ENCODE peak calls at places on chromosomes 7 and 10, in six cellular contexts. A is gastrocnemius medialis, D is natural killer cell, C is HCT116, T is mucosa of descending colon, E is lung. Q is an unnamed sample.

GRCh38 chr10:47261121-47261520 is 38.9 kb upstream of the GDF10 start:
- ATAC-seq in A (no peak), D (no peak), C (no peak), T (peak; percentile 75), E (no peak), Q (peak; percentile 66)

GRCh38 chr7:65436163-65436562 is 62.5 kb downstream of the ZNF92 start:
- ATAC-seq in A (no peak), D (no peak), C (no peak), T (no peak), E (no peak), Q (no peak)

GRCh38 chr10:114374141-114374791 is 30.0 kb downstream of the AFAP1L2 start:
- ATAC-seq in A (peak; percentile 63), D (no peak), C (no peak), T (peak; percentile 23), E (no peak), Q (no peak)

GRCh38 chr10:130121486-130122079 is 11.0 kb upstream of the C10orf143 start:
- ATAC-seq in A (no peak), D (no peak), C (no peak), T (no peak), E (no peak), Q (peak; percentile 26)

GRCh38 chr10:117449636-117450035 is 74.4 kb upstream of the PDZD8 start:
- ATAC-seq in A (no peak), D (no peak), C (peak; percentile 95), T (no peak), E (no peak), Q (no peak)

GRCh38 chr10:18583575-18584270 is 67.7 kb downstream of the NSUN6 start:
- ATAC-seq in A (no peak), D (no peak), C (no peak), T (no peak), E (no peak), Q (no peak)

GRCh38 chr10:68562666-68563522 is 2.8 kb downstream of the TET1 start:
- ATAC-seq in A (no peak), D (no peak), C (no peak), T (no peak), E (no peak), Q (no peak)

GRCh38 chr7:84783161-84783803 is 403.6 kb downstream of the SEMA3D start:
- ATAC-seq in A (peak; percentile 47), D (no peak), C (no peak), T (no peak), E (peak; percentile 39), Q (peak; percentile 48)

GRCh38 chr10:119320981-119321380 is 113.6 kb downstream of the GRK5 start:
- ATAC-seq in A (no peak), D (no peak), C (no peak), T (no peak), E (no peak), Q (no peak)

GRCh38 chr10:35685402-35685801 is 43.3 kb upstream of the FZD8 start:
- ATAC-seq in A (no peak), D (no peak), C (no peak), T (peak; percentile 88), E (no peak), Q (no peak)

GRCh38 chr7:128934361-128935352 is 3.1 kb upstream of the IRF5 start:
- ATAC-seq in A (no peak), D (no peak), C (no peak), T (no peak), E (peak; percentile 3), Q (no peak)

GRCh38 chr7:96449094-96449493 is 127.2 kb upstream of the SLC25A13 start:
- ATAC-seq in A (no peak), D (no peak), C (no peak), T (no peak), E (no peak), Q (no peak)

GRCh38 chr10:119643306-119644214 is 7.6 kb upstream of the BAG3 start:
- ATAC-seq in A (peak; percentile 60), D (no peak), C (peak; percentile 59), T (no peak), E (no peak), Q (no peak)

GRCh38 chr7:107023522-107024149 is 20.9 kb upstream of the PRKAR2B start:
- ATAC-seq in A (no peak), D (no peak), C (no peak), T (no peak), E (no peak), Q (no peak)